ENCODE peak calls at places on chromosomes 2 and 18, in ten cellular contexts. J, I, M, H, O, W, P, T, N and B are unnamed samples.
A peak's percentile ranks its signal among the peaks of the same experiment; 100 is the strongest.

GRCh38 chr2:63737085-63737701 is 104.5 kb upstream of the UGP2 start:
- DNase-seq in J (no peak), I (no peak), M (no peak), H (no peak), O (no peak), W (no peak), P (no peak), T (no peak), N (no peak), B (no peak)

GRCh38 chr18:13377496-13377895 is 158.9 kb downstream of the LDLRAD4 start:
- DNase-seq in J (no peak), I (peak; percentile 51), M (no peak), H (no peak), O (no peak), W (no peak), P (no peak), T (no peak), N (no peak), B (no peak)

GRCh38 chr2:121648206-121648605 is 1.1 kb downstream of the CLASP1 start:
- DNase-seq in J (no peak), I (no peak), M (peak; percentile 4), H (no peak), O (no peak), W (no peak), P (no peak), T (no peak), N (no peak), B (no peak)

GRCh38 chr18:46356278-46357033 is 252.3 kb downstream of the HAUS1 start:
- DNase-seq in J (peak; percentile 79), I (peak; percentile 42), M (no peak), H (no peak), O (no peak), W (no peak), P (no peak), T (no peak), N (no peak), B (no peak)

GRCh38 chr18:62738638-62739037 is 23.3 kb downstream of the PHLPP1 start:
- DNase-seq in J (no peak), I (no peak), M (no peak), H (no peak), O (no peak), W (no peak), P (no peak), T (no peak), N (no peak), B (no peak)

GRCh38 chr2:71611247-71611646 is 157.9 kb downstream of the DYSF start:
- DNase-seq in J (no peak), I (no peak), M (no peak), H (no peak), O (no peak), W (no peak), P (no peak), T (no peak), N (no peak), B (peak; percentile 9)

GRCh38 chr2:158740591-158740990 is 54.5 kb upstream of the DAPL1 start:
- DNase-seq in J (no peak), I (no peak), M (no peak), H (no peak), O (no peak), W (no peak), P (no peak), T (no peak), N (no peak), B (no peak)

GRCh38 chr2:241035142-241035817 is 36.9 kb downstream of the SNED1 start:
- DNase-seq in J (no peak), I (no peak), M (no peak), H (peak; percentile 54), O (peak; percentile 31), W (peak; percentile 33), P (no peak), T (no peak), N (no peak), B (no peak)

GRCh38 chr18:47120428-47120827 is 29.9 kb downstream of the HDHD2 start:
- DNase-seq in J (no peak), I (no peak), M (no peak), H (no peak), O (no peak), W (no peak), P (no peak), T (no peak), N (no peak), B (no peak)

GRCh38 chr2:187847245-187848208 is 293.3 kb upstream of the TFPI start:
- DNase-seq in J (no peak), I (no peak), M (no peak), H (no peak), O (no peak), W (no peak), P (no peak), T (no peak), N (no peak), B (no peak)

GRCh38 chr2:199460808-199461454 is 3.2 kb upstream of the SATB2 start:
- DNase-seq in J (no peak), I (no peak), M (no peak), H (no peak), O (no peak), W (no peak), P (no peak), T (no peak), N (no peak), B (no peak)

GRCh38 chr2:18084376-18084775 is 205.9 kb downstream of the KCNS3 start:
- DNase-seq in J (no peak), I (no peak), M (no peak), H (no peak), O (no peak), W (no peak), P (no peak), T (no peak), N (no peak), B (no peak)

GRCh38 chr2:133532919-133533318 is 35.3 kb downstream of the NCKAP5 start:
- DNase-seq in J (no peak), I (no peak), M (no peak), H (no peak), O (no peak), W (no peak), P (no peak), T (no peak), N (no peak), B (no peak)